ENCODE peak calls at places on chromosomes 2 and 18, in five cellular contexts. H, D, R, P and X are unnamed samples.

GRCh38 chr2:42513252-42513918 is 19.6 kb upstream of the KCNG3 start:
- DNase-seq in H (peak), D (peak), R (no peak), P (peak), X (no peak)

GRCh38 chr2:150413890-150414289 is 73.6 kb downstream of the RND3 start:
- DNase-seq in H (no peak), D (no peak), R (no peak), P (no peak), X (no peak)

GRCh38 chr2:121721926-121722325 is 14.7 kb downstream of the NIFK start:
- DNase-seq in H (peak), D (peak), R (no peak), P (peak), X (no peak)

GRCh38 chr18:8703181-8703638 is 2.1 kb upstream of the MTCL1 start:
- DNase-seq in H (no peak), D (no peak), R (no peak), P (no peak), X (no peak)

GRCh38 chr18:46630160-46630559 is 26.9 kb downstream of the LOXHD1 start:
- DNase-seq in H (no peak), D (peak), R (no peak), P (peak), X (no peak)

GRCh38 chr2:227848586-227848985 is 22.8 kb upstream of the DAW1 start:
- DNase-seq in H (no peak), D (no peak), R (no peak), P (no peak), X (no peak)

GRCh38 chr18:47050468-47050867 is 15.0 kb upstream of the ELOA2 start:
- DNase-seq in H (peak), D (peak), R (no peak), P (peak), X (no peak)

GRCh38 chr2:230643576-230644291 is 68.9 kb upstream of the CAB39 start:
- DNase-seq in H (no peak), D (peak), R (peak), P (no peak), X (no peak)

GRCh38 chr2:162890690-162891311 is 52.2 kb upstream of the KCNH7 start:
- DNase-seq in H (no peak), D (peak), R (no peak), P (peak), X (no peak)

GRCh38 chr2:38376346-38376682 is 759 bp downstream of the ATL2 start:
- DNase-seq in H (no peak), D (peak), R (no peak), P (peak), X (peak)

GRCh38 chr2:1856481-1856880 is 112.2 kb upstream of the PXDN start:
- DNase-seq in H (no peak), D (peak), R (no peak), P (no peak), X (no peak)

GRCh38 chr2:37168217-37168981 is 11.6 kb upstream of the EIF2AK2 start:
- DNase-seq in H (no peak), D (peak), R (no peak), P (peak), X (no peak)

GRCh38 chr2:240585101-240585500 is 1.4 kb upstream of the CAPN10 start:
- DNase-seq in H (no peak), D (no peak), R (no peak), P (no peak), X (no peak)

GRCh38 chr2:9235388-9236344 is 29.1 kb downstream of the ASAP2 start:
- DNase-seq in H (no peak), D (peak), R (no peak), P (peak), X (no peak)

GRCh38 chr18:48994044-48994651 is 43.4 kb upstream of the SMAD7 start:
- DNase-seq in H (peak), D (peak), R (no peak), P (peak), X (no peak)

GRCh38 chr2:30141136-30141535 is 5.7 kb upstream of the YPEL5 start:
- DNase-seq in H (no peak), D (no peak), R (no peak), P (no peak), X (no peak)

GRCh38 chr2:96452054-96452453 is 53.1 kb downstream of the NEURL3 start:
- DNase-seq in H (no peak), D (no peak), R (no peak), P (no peak), X (no peak)

GRCh38 chr2:223545406-223545805 is 56.8 kb downstream of the SCG2 start:
- DNase-seq in H (no peak), D (no peak), R (no peak), P (no peak), X (no peak)

GRCh38 chr2:64213607-64214275 is 69.5 kb upstream of the PELI1 start:
- DNase-seq in H (no peak), D (no peak), R (no peak), P (no peak), X (no peak)

GRCh38 chr2:238231251-238231793 is 8.5 kb downstream of the HES6 start:
- DNase-seq in H (no peak), D (peak), R (peak), P (peak), X (peak)

GRCh38 chr2:205700331-205701132 is 18.2 kb downstream of the NRP2 start:
- DNase-seq in H (no peak), D (peak), R (no peak), P (peak), X (no peak)